ENCODE peak calls at places on chromosomes 1 and 21, in six cellular contexts. N, W, E, U, H and T are unnamed samples.
A peak's percentile ranks its signal among the peaks of the same experiment; 100 is the strongest.

GRCh38 chr1:51423098-51423821 is 92.9 kb upstream of the TTC39A start:
- DNase-seq in N (peak; percentile 15), W (no peak), E (peak; percentile 58), U (peak; percentile 19), H (no peak), T (no peak)

GRCh38 chr1:119327436-119328155 is 41.0 kb upstream of the HAO2 start:
- DNase-seq in N (peak; percentile 17), W (no peak), E (no peak), U (no peak), H (peak; percentile 14), T (no peak)

GRCh38 chr1:211474426-211474825 is 17.5 kb downstream of the RD3 start:
- DNase-seq in N (no peak), W (no peak), E (no peak), U (no peak), H (no peak), T (no peak)

GRCh38 chr1:42756956-42757891 is 9.6 kb downstream of the P3H1 start:
- DNase-seq in N (peak; percentile 72), W (peak; percentile 63), E (peak; percentile 72), U (peak; percentile 61), H (peak; percentile 15), T (no peak)

GRCh38 chr1:33070628-33071027 is 10.3 kb upstream of the AZIN2 start:
- DNase-seq in N (no peak), W (no peak), E (no peak), U (no peak), H (no peak), T (no peak)

GRCh38 chr1:33758698-33759097 is 105.2 kb upstream of the HMGB4 start:
- DNase-seq in N (no peak), W (no peak), E (peak; percentile 7), U (peak; percentile 65), H (peak; percentile 16), T (peak; percentile 78)

GRCh38 chr1:221712776-221713431 is 29.0 kb downstream of the DUSP10 start:
- DNase-seq in N (no peak), W (no peak), E (no peak), U (no peak), H (no peak), T (no peak)

GRCh38 chr1:22472596-22472995 is 20.9 kb downstream of the ZBTB40 start:
- DNase-seq in N (no peak), W (no peak), E (no peak), U (peak; percentile 47), H (no peak), T (no peak)

GRCh38 chr1:64006276-64007051 is 197.0 kb upstream of the UBE2U start:
- DNase-seq in N (peak; percentile 81), W (peak; percentile 47), E (peak; percentile 80), U (peak; percentile 67), H (no peak), T (no peak)

GRCh38 chr1:114094675-114095074 is 59.0 kb downstream of the SYT6 start:
- DNase-seq in N (no peak), W (no peak), E (no peak), U (no peak), H (no peak), T (no peak)

GRCh38 chr1:1898246-1898933 is 7.5 kb upstream of the GNB1 start:
- DNase-seq in N (no peak), W (no peak), E (no peak), U (no peak), H (no peak), T (no peak)

GRCh38 chr1:844472-845026 is 79.2 kb upstream of the SAMD11 start:
- DNase-seq in N (no peak), W (no peak), E (no peak), U (no peak), H (no peak), T (no peak)

GRCh38 chr1:197913495-197914276 is 3.5 kb upstream of the LHX9 start:
- DNase-seq in N (no peak), W (no peak), E (no peak), U (no peak), H (no peak), T (no peak)

GRCh38 chr1:210715072-210715471 is 386.4 kb downstream of the HHAT start:
- DNase-seq in N (peak; percentile 5), W (no peak), E (no peak), U (peak; percentile 22), H (no peak), T (no peak)

GRCh38 chr21:27772816-27773215 is 805.9 kb upstream of the ADAMTS5 start:
- DNase-seq in N (no peak), W (no peak), E (no peak), U (no peak), H (no peak), T (no peak)

GRCh38 chr1:12636098-12636950 is 7.6 kb upstream of the AADACL4 start:
- DNase-seq in N (no peak), W (no peak), E (peak; percentile 28), U (no peak), H (peak; percentile 43), T (no peak)

GRCh38 chr1:185156321-185156853 is 366 bp downstream of the TRMT1L start:
- DNase-seq in N (peak; percentile 16), W (no peak), E (no peak), U (peak; percentile 0), H (peak; percentile 18), T (no peak)

GRCh38 chr1:185694081-185694480 is 40.1 kb upstream of the HMCN1 start:
- DNase-seq in N (peak; percentile 7), W (no peak), E (no peak), U (no peak), H (no peak), T (no peak)

GRCh38 chr1:38889589-38889988 is 8.2 kb upstream of the GJA9 start:
- DNase-seq in N (no peak), W (no peak), E (no peak), U (no peak), H (no peak), T (no peak)

GRCh38 chr1:66242646-66243547 is 291.1 kb upstream of the SGIP1 start:
- DNase-seq in N (peak; percentile 87), W (peak; percentile 75), E (peak; percentile 87), U (peak; percentile 89), H (peak; percentile 82), T (peak; percentile 88)

GRCh38 chr1:209305221-209305954 is 278.1 kb upstream of the CAMK1G start:
- DNase-seq in N (no peak), W (no peak), E (no peak), U (no peak), H (no peak), T (no peak)

GRCh38 chr21:41932191-41932575 is 21.6 kb downstream of the C2CD2 start:
- DNase-seq in N (peak; percentile 99), W (peak; percentile 64), E (peak; percentile 88), U (peak; percentile 91), H (no peak), T (no peak)
- TF ChIP-seq CTCF in N (no peak), W (no peak), E (peak; percentile 49), U (peak; percentile 68), H (no peak), T (no peak)

GRCh38 chr21:34888569-34889286 is 160.4 kb downstream of the RUNX1 start:
- DNase-seq in N (peak; percentile 98), W (peak; percentile 94), E (peak; percentile 96), U (peak; percentile 96), H (peak; percentile 91), T (peak; percentile 96)
- TF ChIP-seq CTCF in N (no peak), W (no peak), E (no peak), U (no peak), H (no peak), T (no peak)

DNA sequence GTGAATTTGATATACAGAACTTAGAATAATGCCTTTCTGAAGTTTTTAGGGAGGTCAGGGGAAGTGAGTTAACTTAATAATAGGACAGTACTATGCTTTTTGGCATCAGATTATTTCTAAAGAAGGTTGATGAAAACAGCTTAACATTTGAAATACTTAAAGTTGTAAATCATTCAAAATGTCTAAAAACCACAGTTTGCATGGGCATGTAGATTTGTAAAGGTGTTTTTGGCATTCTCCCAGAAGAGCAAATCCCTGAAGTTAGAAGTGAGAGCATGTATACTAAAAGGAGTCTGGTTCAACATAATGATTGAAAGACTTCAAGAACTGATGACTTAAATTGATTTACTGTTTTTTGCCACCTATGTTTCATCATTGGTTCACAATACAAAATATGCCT is 6.7 kb downstream of the DR1 start:
- DNase-seq in N (peak; percentile 67), W (no peak), E (no peak), U (no peak), H (no peak), T (no peak)
- TF ChIP-seq CTCF in N (no peak), W (no peak), E (no peak), U (no peak), H (no peak), T (no peak)

GRCh38 chr1:37875833-37876232 is 16.4 kb upstream of the MTF1 start:
- DNase-seq in N (peak; percentile 57), W (no peak), E (no peak), U (peak; percentile 49), H (no peak), T (no peak)
- TF ChIP-seq CTCF in N (peak; percentile 53), W (no peak), E (no peak), U (peak; percentile 59), H (no peak), T (no peak)